ENCODE peak calls at places on chromosome 17, in ten cellular contexts. P is CD8-positive, alpha-beta T cell; K is SK-N-SH; R is omental fat pad; T is BJ; D is heart right ventricle; N is fibroblast of villous mesenchyme; F is HFF-Myc; L is ovary; W is thoracic aorta. G is an unnamed sample.

GRCh38 chr17:8362651-8363332 is 13.7 kb downstream of the KRABD2 start:
- DNase-seq in P (no peak), K (no peak), R (no peak), T (no peak), D (no peak), N (peak; percentile 70), F (no peak), L (no peak), W (no peak), G (no peak)

GRCh38 chr17:27413792-27414191 is 42.5 kb upstream of the KSR1 start:
- DNase-seq in P (no peak), K (no peak), R (no peak), T (no peak), D (no peak), N (no peak), F (no peak), L (no peak), W (no peak), G (no peak)

GRCh38 chr17:81322271-81323082 is 27.4 kb upstream of the SLC38A10 start:
- DNase-seq in P (peak; percentile 37), K (peak; percentile 94), R (no peak), T (no peak), D (no peak), N (no peak), F (no peak), L (no peak), W (no peak), G (peak; percentile 51)

GRCh38 chr17:69485901-69486643 is 71.6 kb downstream of the MAP2K6 start:
- DNase-seq in P (no peak), K (no peak), R (no peak), T (no peak), D (no peak), N (peak; percentile 38), F (no peak), L (no peak), W (no peak), G (no peak)

GRCh38 chr17:42531455-42532354 is 4.3 kb upstream of the NAGLU start:
- DNase-seq in P (peak; percentile 58), K (peak; percentile 86), R (no peak), T (no peak), D (no peak), N (peak; percentile 83), F (no peak), L (no peak), W (no peak), G (peak; percentile 73)

GRCh38 chr17:81866440-81867122 is 4.6 kb downstream of the ARHGDIA start:
- DNase-seq in P (no peak), K (peak; percentile 47), R (no peak), T (no peak), D (no peak), N (peak; percentile 55), F (no peak), L (no peak), W (no peak), G (no peak)

GRCh38 chr17:27282054-27282501 is 11.8 kb upstream of the WSB1 start:
- DNase-seq in P (no peak), K (no peak), R (no peak), T (no peak), D (no peak), N (peak; percentile 98), F (no peak), L (no peak), W (no peak), G (no peak)

GRCh38 chr17:72460711-72461110 is 339.9 kb downstream of the SOX9 start:
- DNase-seq in P (no peak), K (no peak), R (no peak), T (no peak), D (no peak), N (no peak), F (no peak), L (no peak), W (no peak), G (no peak)

GRCh38 chr17:17137731-17138585 is 68.2 kb downstream of the PLD6 start:
- DNase-seq in P (no peak), K (no peak), R (no peak), T (no peak), D (no peak), N (no peak), F (no peak), L (no peak), W (no peak), G (no peak)

GRCh38 chr17:17131876-17132275 is 74.3 kb downstream of the PLD6 start:
- DNase-seq in P (no peak), K (no peak), R (no peak), T (no peak), D (no peak), N (no peak), F (no peak), L (no peak), W (no peak), G (no peak)

GRCh38 chr17:17134051-17134951 is 71.8 kb downstream of the PLD6 start:
- DNase-seq in P (no peak), K (no peak), R (no peak), T (no peak), D (no peak), N (no peak), F (no peak), L (no peak), W (no peak), G (no peak)

GRCh38 chr17:17132746-17133145 is 73.4 kb downstream of the PLD6 start:
- DNase-seq in P (no peak), K (no peak), R (no peak), T (no peak), D (no peak), N (no peak), F (no peak), L (no peak), W (no peak), G (no peak)

GRCh38 chr17:17134952-17135340 is 71.2 kb downstream of the PLD6 start:
- DNase-seq in P (no peak), K (no peak), R (no peak), T (no peak), D (no peak), N (no peak), F (no peak), L (no peak), W (no peak), G (no peak)
- TF ChIP-seq CTCF in P (no peak), K (no peak), R (no peak), T (no peak), D (no peak), N (no peak), F (no peak), L (no peak), W (no peak), G (no peak)

GRCh38 chr17:18004901-18005305 is 32.2 kb downstream of the DRC3 start:
- DNase-seq in P (no peak), K (no peak), R (no peak), T (no peak), D (no peak), N (no peak), F (no peak), L (no peak), W (no peak), G (no peak)
- TF ChIP-seq CTCF in P (no peak), K (peak; percentile 28), R (no peak), T (peak; percentile 10), D (peak; percentile 43), N (peak; percentile 20), F (peak; percentile 12), L (no peak), W (peak; percentile 8), G (peak; percentile 25)

GRCh38 chr17:38632334-38632733 is 26.6 kb upstream of the SRCIN1 start:
- DNase-seq in P (no peak), K (no peak), R (no peak), T (no peak), D (no peak), N (no peak), F (no peak), L (no peak), W (no peak), G (no peak)

GRCh38 chr17:38637951-38638350 is 32.2 kb upstream of the SRCIN1 start:
- DNase-seq in P (no peak), K (no peak), R (no peak), T (no peak), D (no peak), N (no peak), F (no peak), L (no peak), W (no peak), G (no peak)

GRCh38 chr17:38636054-38636453 is 30.3 kb upstream of the SRCIN1 start:
- DNase-seq in P (no peak), K (no peak), R (no peak), T (no peak), D (no peak), N (no peak), F (no peak), L (no peak), W (no peak), G (no peak)
- TF ChIP-seq CTCF in P (no peak), K (no peak), R (no peak), T (no peak), D (no peak), N (no peak), F (no peak), L (no peak), W (no peak), G (no peak)

GRCh38 chr17:40522961-40523310 is 21.5 kb upstream of the TNS4 start:
- DNase-seq in P (no peak), K (no peak), R (no peak), T (no peak), D (no peak), N (no peak), F (no peak), L (no peak), W (no peak), G (no peak)

GRCh38 chr17:40524243-40524965 is 23.0 kb upstream of the TNS4 start:
- DNase-seq in P (no peak), K (no peak), R (no peak), T (no peak), D (no peak), N (no peak), F (no peak), L (no peak), W (no peak), G (no peak)

GRCh38 chr17:40520991-40521453 is 19.6 kb upstream of the TNS4 start:
- DNase-seq in P (no peak), K (no peak), R (no peak), T (no peak), D (no peak), N (no peak), F (no peak), L (no peak), W (no peak), G (no peak)

GRCh38 chr17:40525294-40525693 is 23.9 kb upstream of the TNS4 start:
- DNase-seq in P (no peak), K (no peak), R (no peak), T (no peak), D (no peak), N (no peak), F (no peak), L (no peak), W (no peak), G (no peak)

DNA sequence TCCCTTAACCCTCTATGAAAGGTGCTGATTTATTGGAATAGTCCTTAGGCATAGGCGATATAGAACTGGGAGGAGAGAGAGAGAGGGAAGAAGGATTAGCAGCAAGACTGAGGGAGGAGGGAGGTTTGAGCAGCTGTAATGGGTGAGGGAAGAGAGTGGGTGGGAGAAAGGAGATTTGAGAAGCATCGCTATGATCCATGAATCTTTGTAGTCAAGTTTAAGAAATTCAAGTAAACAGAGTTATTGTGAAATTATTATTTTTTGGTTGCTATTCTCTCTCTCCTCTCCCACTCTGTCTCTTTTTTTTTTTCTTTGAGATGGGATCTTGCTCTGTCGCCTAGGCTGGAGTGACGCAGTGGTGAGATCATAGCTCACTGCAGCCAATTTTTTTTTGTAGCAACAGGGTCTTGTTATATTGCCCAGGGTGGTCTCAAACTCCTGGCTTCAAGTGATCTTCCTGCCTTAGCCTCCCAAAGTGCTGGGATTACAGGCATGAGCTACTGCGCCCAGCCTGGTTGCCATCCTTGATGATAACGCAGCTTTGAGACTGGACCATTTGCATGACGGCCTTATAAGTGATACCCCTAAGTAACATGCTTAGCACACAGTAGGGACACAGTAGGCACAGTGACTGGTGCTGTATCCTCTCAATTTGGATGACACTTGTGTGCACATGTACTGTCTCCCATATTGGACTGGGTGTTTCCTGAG is 21.0 kb upstream of the TNS4 start:
- DNase-seq in P (no peak), K (no peak), R (no peak), T (no peak), D (no peak), N (peak; percentile 56), F (no peak), L (no peak), W (no peak), G (no peak)
- TF ChIP-seq CTCF in P (no peak), K (no peak), R (no peak), T (no peak), D (no peak), N (no peak), F (no peak), L (no peak), W (no peak), G (no peak)